ENCODE peak calls at places on chromosomes 11 and 22, in four cellular contexts. One of them, this sample, is unnamed.

GRCh38 chr11:92882828-92883611 is 86.4 kb upstream of the MTNR1B start:
- DNase-seq in cardiac fibroblast: no peak
- DNase-seq in tibial nerve: no peak
- DNase-seq in Calu3: no peak
- DNase-seq in this sample: no peak

GRCh38 chr11:77320351-77320750 is 18.9 kb upstream of the GDPD4 start:
- DNase-seq in cardiac fibroblast: no peak
- DNase-seq in Calu3: no peak
- DNase-seq in tibial nerve: no peak
- DNase-seq in this sample: no peak

GRCh38 chr11:35962373-35963138 is 18.7 kb downstream of the LDLRAD3 start:
- DNase-seq in Calu3: no peak
- DNase-seq in tibial nerve: no peak
- DNase-seq in cardiac fibroblast: peak
- DNase-seq in this sample: peak

GRCh38 chr11:65433657-65434056 is 11.1 kb downstream of the NEAT1 start:
- DNase-seq in cardiac fibroblast: peak
- DNase-seq in tibial nerve: peak
- DNase-seq in Calu3: no peak
- DNase-seq in this sample: peak

GRCh38 chr11:2540521-2541320 is 95.9 kb downstream of the KCNQ1 start:
- DNase-seq in tibial nerve: no peak
- DNase-seq in cardiac fibroblast: no peak
- DNase-seq in Calu3: no peak
- DNase-seq in this sample: no peak

GRCh38 chr11:1890856-1891830 is 552 bp downstream of the PRR33 start:
- DNase-seq in tibial nerve: no peak
- DNase-seq in cardiac fibroblast: no peak
- DNase-seq in Calu3: no peak
- DNase-seq in this sample: no peak

GRCh38 chr11:12802418-12803085 is 128.3 kb downstream of the TEAD1 start:
- DNase-seq in tibial nerve: no peak
- DNase-seq in Calu3: peak
- DNase-seq in cardiac fibroblast: peak
- DNase-seq in this sample: peak

GRCh38 chr11:67640021-67640757 is 626 bp upstream of the TBX10 start:
- DNase-seq in cardiac fibroblast: peak
- DNase-seq in tibial nerve: no peak
- DNase-seq in Calu3: peak
- DNase-seq in this sample: peak

GRCh38 chr22:18045794-18046193 is 21.4 kb upstream of the MICAL3 start:
- DNase-seq in cardiac fibroblast: no peak
- DNase-seq in Calu3: no peak
- DNase-seq in tibial nerve: no peak
- DNase-seq in this sample: no peak

GRCh38 chr11:6746086-6746618 is 25.6 kb downstream of the OR2AG2 start:
- DNase-seq in Calu3: no peak
- DNase-seq in cardiac fibroblast: peak
- DNase-seq in tibial nerve: no peak
- DNase-seq in this sample: peak

GRCh38 chr11:2827792-2828191 is 57.8 kb downstream of the CDKN1C start:
- DNase-seq in cardiac fibroblast: no peak
- DNase-seq in tibial nerve: no peak
- DNase-seq in Calu3: no peak
- DNase-seq in this sample: no peak

GRCh38 chr22:30208631-30209603 is 37.6 kb downstream of the LIF start:
- DNase-seq in cardiac fibroblast: peak
- DNase-seq in tibial nerve: peak
- DNase-seq in Calu3: peak
- DNase-seq in this sample: peak

GRCh38 chr11:61851128-61851899 is 23.2 kb downstream of the FADS2 start:
- DNase-seq in Calu3: no peak
- DNase-seq in tibial nerve: no peak
- DNase-seq in cardiac fibroblast: no peak
- DNase-seq in this sample: no peak

GRCh38 chr11:69442807-69443137 is 38.7 kb upstream of the LINC01488 start:
- DNase-seq in cardiac fibroblast: no peak
- DNase-seq in Calu3: peak
- DNase-seq in tibial nerve: no peak
- DNase-seq in this sample: peak

GRCh38 chr22:36933629-36934028 is 20.2 kb downstream of the CSF2RB start:
- DNase-seq in cardiac fibroblast: no peak
- DNase-seq in Calu3: no peak
- DNase-seq in tibial nerve: no peak
- DNase-seq in this sample: no peak

GRCh38 chr11:6608011-6608410 is 4.0 kb downstream of the TAF10 start:
- DNase-seq in Calu3: no peak
- DNase-seq in cardiac fibroblast: no peak
- DNase-seq in tibial nerve: no peak
- DNase-seq in this sample: no peak

GRCh38 chr11:134586726-134587125 is 174.7 kb upstream of the B3GAT1 start:
- DNase-seq in tibial nerve: no peak
- DNase-seq in cardiac fibroblast: no peak
- DNase-seq in Calu3: no peak
- DNase-seq in this sample: no peak

GRCh38 chr11:116376547-116376946 is 396.2 kb downstream of the BUD13 start:
- DNase-seq in tibial nerve: no peak
- DNase-seq in Calu3: no peak
- DNase-seq in cardiac fibroblast: no peak
- DNase-seq in this sample: no peak

GRCh38 chr11:47393163-47394049 is 15.0 kb upstream of the SLC39A13 start:
- DNase-seq in Calu3: no peak
- DNase-seq in cardiac fibroblast: peak
- DNase-seq in tibial nerve: no peak
- DNase-seq in this sample: peak

GRCh38 chr11:117127164-117127563 is 16.9 kb upstream of the PAFAH1B2 start:
- DNase-seq in cardiac fibroblast: no peak
- DNase-seq in Calu3: no peak
- DNase-seq in tibial nerve: no peak
- DNase-seq in this sample: no peak

GRCh38 chr11:75852406-75853017 is 37.5 kb downstream of the UVRAG start:
- DNase-seq in cardiac fibroblast: no peak
- DNase-seq in Calu3: no peak
- DNase-seq in tibial nerve: no peak
- DNase-seq in this sample: no peak

GRCh38 chr11:33268945-33269567 is 11.9 kb downstream of the HIPK3 start:
- DNase-seq in cardiac fibroblast: peak
- DNase-seq in Calu3: no peak
- DNase-seq in tibial nerve: no peak
- DNase-seq in this sample: peak

GRCh38 chr22:27679722-27680488 is 121.7 kb downstream of the MN1 start:
- DNase-seq in tibial nerve: no peak
- DNase-seq in cardiac fibroblast: no peak
- DNase-seq in Calu3: no peak
- DNase-seq in this sample: no peak

GRCh38 chr22:27680636-27681035 is 120.9 kb downstream of the MN1 start:
- DNase-seq in tibial nerve: no peak
- DNase-seq in Calu3: no peak
- DNase-seq in cardiac fibroblast: no peak
- DNase-seq in this sample: no peak

GRCh38 chr22:27684856-27685255 is 116.7 kb downstream of the MN1 start:
- DNase-seq in cardiac fibroblast: peak
- DNase-seq in Calu3: no peak
- DNase-seq in tibial nerve: no peak
- DNase-seq in this sample: no peak

GRCh38 chr22:27681037-27681436 is 120.5 kb downstream of the MN1 start:
- DNase-seq in tibial nerve: no peak
- DNase-seq in cardiac fibroblast: no peak
- DNase-seq in Calu3: no peak
- DNase-seq in this sample: no peak

GRCh38 chr22:27682438-27682837 is 119.1 kb downstream of the MN1 start:
- DNase-seq in Calu3: no peak
- DNase-seq in cardiac fibroblast: no peak
- DNase-seq in tibial nerve: no peak
- DNase-seq in this sample: no peak
- TF ChIP-seq CTCF in Calu3: no peak
- TF ChIP-seq CTCF in cardiac fibroblast: peak
- TF ChIP-seq CTCF in tibial nerve: no peak
- TF ChIP-seq CTCF in this sample: peak

GRCh38 chr11:10622108-10622507 is 53.6 kb upstream of the LYVE1 start:
- DNase-seq in Calu3: no peak
- DNase-seq in tibial nerve: no peak
- DNase-seq in cardiac fibroblast: no peak
- DNase-seq in this sample: no peak

GRCh38 chr11:10625281-10625981 is 57.0 kb upstream of the LYVE1 start:
- DNase-seq in tibial nerve: no peak
- DNase-seq in Calu3: no peak
- DNase-seq in cardiac fibroblast: no peak
- DNase-seq in this sample: no peak

GRCh38 chr11:10622957-10623787 is 54.7 kb upstream of the LYVE1 start:
- DNase-seq in tibial nerve: no peak
- DNase-seq in cardiac fibroblast: no peak
- DNase-seq in Calu3: no peak
- DNase-seq in this sample: no peak

GRCh38 chr11:10625982-10626311 is 57.5 kb upstream of the LYVE1 start:
- DNase-seq in tibial nerve: no peak
- DNase-seq in Calu3: no peak
- DNase-seq in cardiac fibroblast: no peak
- DNase-seq in this sample: no peak

DNA sequence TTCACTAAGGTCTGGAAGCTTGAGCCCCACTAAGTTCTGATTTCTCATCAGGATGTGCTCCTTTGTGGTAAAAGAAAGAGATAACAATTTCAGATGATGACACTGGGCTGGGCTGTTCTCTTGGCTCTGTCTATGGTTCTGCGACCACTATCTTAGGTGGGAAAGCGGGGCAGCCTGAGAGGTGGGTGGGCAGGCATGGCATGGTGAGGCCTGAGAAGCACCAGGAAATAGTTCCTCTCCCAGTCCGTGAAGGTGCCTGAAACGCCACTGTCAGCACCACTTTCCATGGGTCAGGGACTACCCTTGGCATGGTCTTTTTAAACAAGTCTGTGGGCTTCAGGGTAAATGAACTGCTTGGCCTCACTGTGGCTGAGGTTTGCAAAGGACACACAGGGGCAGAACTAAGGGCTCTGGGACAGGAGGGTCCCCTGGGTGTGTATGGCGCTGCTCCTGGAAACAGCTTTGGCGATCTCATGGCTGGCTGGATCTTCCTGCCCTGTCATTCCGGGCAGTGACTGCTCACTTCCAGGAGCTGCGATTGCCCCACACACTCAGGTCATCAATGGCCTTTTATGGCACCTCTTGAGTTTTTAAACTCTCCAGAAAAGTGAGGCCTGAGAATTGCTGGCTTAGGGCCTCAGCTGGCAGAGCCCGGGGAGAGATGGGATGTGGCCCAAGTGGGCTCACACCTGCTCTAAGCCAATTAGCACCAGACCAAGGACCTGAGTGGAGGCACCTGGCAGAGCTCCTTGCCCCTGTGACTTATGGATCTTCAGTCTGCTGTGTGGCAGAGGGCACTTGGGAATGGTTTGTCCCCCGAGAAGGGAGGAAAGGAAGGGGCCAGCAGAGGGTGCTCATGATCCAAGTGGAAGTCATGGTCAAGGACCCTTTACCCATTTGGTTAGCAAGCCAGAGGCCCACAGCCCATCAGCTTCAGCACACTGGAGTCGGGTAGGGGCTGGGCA is 55.6 kb upstream of the LYVE1 start:
- DNase-seq in tibial nerve: no peak
- DNase-seq in Calu3: peak
- DNase-seq in cardiac fibroblast: peak
- DNase-seq in this sample: peak
- TF ChIP-seq CTCF in tibial nerve: peak
- TF ChIP-seq CTCF in Calu3: peak
- TF ChIP-seq CTCF in cardiac fibroblast: peak
- TF ChIP-seq CTCF in this sample: peak

GRCh38 chr11:123233280-123233977 is 38.4 kb upstream of the CLMP start:
- DNase-seq in cardiac fibroblast: peak
- DNase-seq in tibial nerve: no peak
- DNase-seq in Calu3: no peak
- DNase-seq in this sample: peak

GRCh38 chr11:123233978-123234340 is 38.9 kb upstream of the CLMP start:
- DNase-seq in cardiac fibroblast: peak
- DNase-seq in tibial nerve: no peak
- DNase-seq in Calu3: no peak
- DNase-seq in this sample: peak

GRCh38 chr11:123238297-123238696 is 43.2 kb upstream of the CLMP start:
- DNase-seq in Calu3: no peak
- DNase-seq in cardiac fibroblast: peak
- DNase-seq in tibial nerve: peak
- DNase-seq in this sample: peak

GRCh38 chr11:123235687-123236261 is 40.7 kb upstream of the CLMP start:
- DNase-seq in tibial nerve: no peak
- DNase-seq in Calu3: no peak
- DNase-seq in cardiac fibroblast: peak
- DNase-seq in this sample: peak

DNA sequence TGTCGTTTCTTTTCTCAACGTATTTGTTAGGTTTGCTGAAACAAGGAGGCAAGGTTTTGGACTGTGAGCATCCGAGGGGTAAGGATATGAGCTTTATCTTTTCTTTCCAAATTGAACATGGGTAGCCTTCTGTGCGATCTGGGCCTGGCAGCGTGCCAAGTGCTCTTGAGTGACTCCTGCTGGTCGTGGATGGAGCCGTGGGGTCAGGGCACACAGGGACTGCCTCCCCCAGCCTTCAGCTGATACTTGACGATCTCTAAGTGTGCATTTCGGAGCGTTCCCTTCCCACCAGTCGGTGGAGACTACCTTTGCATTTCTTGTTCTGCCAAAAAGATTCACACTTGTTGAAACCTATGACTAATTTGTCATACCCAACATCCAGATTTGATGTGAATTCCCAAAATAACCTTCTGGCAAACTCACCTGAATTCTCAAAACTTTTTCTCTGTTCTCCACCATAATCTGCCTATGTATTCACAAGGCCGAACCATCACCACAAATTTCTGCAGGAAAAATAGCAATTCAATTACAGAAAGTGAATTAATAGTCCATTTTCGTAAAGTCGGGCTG is 40.2 kb upstream of the CLMP start:
- DNase-seq in cardiac fibroblast: peak
- DNase-seq in tibial nerve: peak
- DNase-seq in Calu3: peak
- DNase-seq in this sample: peak
- TF ChIP-seq CTCF in cardiac fibroblast: peak
- TF ChIP-seq CTCF in tibial nerve: peak
- TF ChIP-seq CTCF in Calu3: peak
- TF ChIP-seq CTCF in this sample: peak

DNA sequence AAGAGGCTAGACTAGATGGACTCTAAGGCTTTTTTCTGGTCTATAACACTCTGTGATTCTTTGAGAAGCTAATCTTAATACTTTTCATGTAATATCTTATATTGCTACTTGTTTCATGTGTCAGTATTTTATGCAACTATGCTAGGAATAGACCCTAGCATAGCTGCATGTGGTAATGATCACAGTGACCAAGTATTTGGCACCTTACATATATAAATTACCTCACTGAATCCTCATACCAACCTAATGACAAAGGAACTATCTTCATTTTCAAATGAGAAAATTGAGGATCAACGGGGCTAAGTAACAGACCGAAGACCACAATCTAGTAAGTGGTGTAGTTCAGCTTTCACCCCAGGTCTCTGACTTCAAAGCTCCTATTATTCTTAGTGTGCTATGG is 327.3 kb upstream of the PITPNB start:
- DNase-seq in Calu3: no peak
- DNase-seq in cardiac fibroblast: peak
- DNase-seq in tibial nerve: no peak
- DNase-seq in this sample: no peak
- TF ChIP-seq CTCF in Calu3: no peak
- TF ChIP-seq CTCF in cardiac fibroblast: no peak
- TF ChIP-seq CTCF in tibial nerve: no peak
- TF ChIP-seq CTCF in this sample: no peak

GRCh38 chr11:123653405-123653996 is 923 bp downstream of the SCN3B start:
- DNase-seq in cardiac fibroblast: no peak
- DNase-seq in tibial nerve: no peak
- DNase-seq in Calu3: peak
- DNase-seq in this sample: no peak
- TF ChIP-seq CTCF in cardiac fibroblast: no peak
- TF ChIP-seq CTCF in tibial nerve: no peak
- TF ChIP-seq CTCF in Calu3: no peak
- TF ChIP-seq CTCF in this sample: no peak

This sample was measured in fibroblast of villous mesenchyme.